ENCODE peak calls at places on chromosome 22, in eight cellular contexts. R is AG04449, W is sigmoid colon, Z is testis, D is cardiac fibroblast, N is uterus, U is tibial nerve, L is right lobe of liver. A is an unnamed sample.

GRCh38 chr22:33563568-33563967 is 356.7 kb downstream of the LARGE1 start:
- DNase-seq in R (no peak), W (no peak), Z (no peak), D (no peak), N (no peak), U (no peak), L (no peak), A (no peak)

GRCh38 chr22:19035474-19036228 is 86.6 kb downstream of the DGCR2 start:
- DNase-seq in R (no peak), W (no peak), Z (no peak), D (no peak), N (no peak), U (no peak), L (peak; percentile 48), A (no peak)

GRCh38 chr22:27245056-27245455 is 556.5 kb downstream of the MN1 start:
- DNase-seq in R (no peak), W (no peak), Z (no peak), D (no peak), N (no peak), U (no peak), L (no peak), A (no peak)

GRCh38 chr22:47192651-47193437 is 430.4 kb downstream of the TBC1D22A start:
- DNase-seq in R (no peak), W (peak; percentile 50), Z (peak; percentile 14), D (no peak), N (no peak), U (no peak), L (no peak), A (no peak)

GRCh38 chr22:44971651-44972362 is 38.0 kb downstream of the PHF21B start:
- DNase-seq in R (no peak), W (no peak), Z (no peak), D (no peak), N (no peak), U (no peak), L (no peak), A (no peak)

GRCh38 chr22:44666207-44666585 is 35.8 kb upstream of the PRR5 start:
- DNase-seq in R (no peak), W (no peak), Z (no peak), D (no peak), N (no peak), U (no peak), L (no peak), A (no peak)

GRCh38 chr22:22371031-22371541 is 126.5 kb downstream of the VPREB1 start:
- DNase-seq in R (no peak), W (no peak), Z (peak; percentile 73), D (peak; percentile 2), N (no peak), U (no peak), L (no peak), A (peak; percentile 45)

GRCh38 chr22:49011769-49012598 is 815.7 kb downstream of the BRD1 start:
- DNase-seq in R (no peak), W (peak; percentile 54), Z (peak; percentile 14), D (no peak), N (no peak), U (no peak), L (peak; percentile 41), A (no peak)

GRCh38 chr22:45579306-45579705 is 76.6 kb downstream of the FBLN1 start:
- DNase-seq in R (no peak), W (no peak), Z (no peak), D (no peak), N (no peak), U (no peak), L (no peak), A (no peak)

GRCh38 chr22:47678667-47679287 is 916.3 kb downstream of the TBC1D22A start:
- DNase-seq in R (no peak), W (no peak), Z (no peak), D (no peak), N (no peak), U (no peak), L (no peak), A (no peak)

GRCh38 chr22:47205562-47205961 is 443.1 kb downstream of the TBC1D22A start:
- DNase-seq in R (no peak), W (no peak), Z (peak; percentile 9), D (no peak), N (no peak), U (no peak), L (no peak), A (no peak)

GRCh38 chr22:31492151-31492550 is 2.5 kb upstream of the EIF4ENIF1 start:
- DNase-seq in R (no peak), W (no peak), Z (no peak), D (no peak), N (no peak), U (no peak), L (no peak), A (no peak)

GRCh38 chr22:31488988-31489617 is 539 bp downstream of the EIF4ENIF1 start:
- DNase-seq in R (no peak), W (no peak), Z (peak; percentile 42), D (peak; percentile 35), N (peak; percentile 21), U (no peak), L (peak; percentile 63), A (peak; percentile 19)

GRCh38 chr22:31489632-31490495 is at the start of gene EIF4ENIF1:
- DNase-seq in R (no peak), W (peak; percentile 92), Z (peak; percentile 93), D (peak; percentile 93), N (peak; percentile 85), U (peak; percentile 75), L (peak; percentile 91), A (peak; percentile 90)

GRCh38 chr22:31491218-31491962 is 1.7 kb upstream of the EIF4ENIF1 start:
- DNase-seq in R (no peak), W (no peak), Z (no peak), D (no peak), N (no peak), U (no peak), L (no peak), A (no peak)

DNA sequence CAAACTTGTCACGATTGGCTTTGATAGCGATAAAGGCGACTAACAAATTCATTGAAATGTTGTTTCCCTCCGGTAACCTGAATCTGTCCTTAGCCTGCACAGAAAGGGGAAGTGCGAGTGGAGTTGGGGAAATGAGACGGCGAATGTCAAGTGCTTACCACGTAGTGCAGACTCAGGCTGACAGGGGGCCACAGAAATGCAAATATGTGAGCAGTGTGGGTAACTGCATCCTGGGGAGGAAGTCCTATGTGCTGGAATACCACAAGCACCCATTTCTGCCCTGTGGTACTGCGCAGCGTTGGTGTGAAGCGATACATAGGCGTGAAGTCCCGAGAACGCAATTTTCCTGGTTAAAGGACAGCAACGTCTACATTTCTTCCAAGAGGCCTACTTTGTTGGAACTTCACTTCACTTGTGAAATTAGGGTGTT is 869 bp upstream of the EIF4ENIF1 start:
- DNase-seq in R (no peak), W (peak; percentile 77), Z (peak; percentile 56), D (peak; percentile 74), N (no peak), U (peak; percentile 34), L (peak; percentile 66), A (peak; percentile 20)
- TF ChIP-seq CTCF in R (peak; percentile 19), W (no peak), Z (no peak), D (peak; percentile 32), N (no peak), U (no peak), L (no peak), A (no peak)

GRCh38 chr22:40529817-40530216 is 106.7 kb downstream of the MRTFA start:
- DNase-seq in R (no peak), W (no peak), Z (no peak), D (no peak), N (no peak), U (no peak), L (no peak), A (no peak)

GRCh38 chr22:40533712-40534378 is 102.7 kb downstream of the MRTFA start:
- DNase-seq in R (no peak), W (no peak), Z (peak; percentile 28), D (peak; percentile 76), N (no peak), U (peak; percentile 29), L (no peak), A (no peak)

GRCh38 chr22:40534379-40535188 is 101.9 kb downstream of the MRTFA start:
- DNase-seq in R (no peak), W (no peak), Z (peak; percentile 33), D (peak; percentile 57), N (no peak), U (no peak), L (no peak), A (no peak)

GRCh38 chr22:40535189-40535512 is 101.4 kb downstream of the MRTFA start:
- DNase-seq in R (no peak), W (no peak), Z (no peak), D (no peak), N (no peak), U (no peak), L (no peak), A (no peak)

GRCh38 chr22:40531951-40532900 is 104.3 kb downstream of the MRTFA start:
- DNase-seq in R (no peak), W (no peak), Z (no peak), D (no peak), N (no peak), U (no peak), L (no peak), A (no peak)
- H3K4me3 ChIP-seq in R (peak overlapping the region; percentile 56), W (no peak overlapping the region), Z (no peak overlapping the region), D (peak overlapping the region; percentile 43), N (no peak overlapping the region), U (no peak overlapping the region), L (no peak overlapping the region), A (peak overlapping the region; percentile 2)

GRCh38 chr22:23888615-23889401 is 5.4 kb upstream of the MIF start:
- DNase-seq in R (no peak), W (no peak), Z (no peak), D (peak; percentile 55), N (no peak), U (no peak), L (no peak), A (no peak)
- TF ChIP-seq CTCF in R (peak; percentile 6), W (no peak), Z (no peak), D (no peak), N (no peak), U (no peak), L (peak; percentile 27), A (no peak)

GRCh38 chr22:41513391-41513790 is 30.9 kb downstream of the POLR3H start:
- DNase-seq in R (no peak), W (no peak), Z (no peak), D (no peak), N (no peak), U (no peak), L (no peak), A (no peak)

GRCh38 chr22:41517172-41518047 is 26.9 kb downstream of the POLR3H start:
- DNase-seq in R (no peak), W (peak; percentile 89), Z (peak; percentile 85), D (peak; percentile 71), N (peak; percentile 81), U (peak; percentile 93), L (no peak), A (peak; percentile 76)

GRCh38 chr22:41518048-41518347 is 26.3 kb downstream of the POLR3H start:
- DNase-seq in R (no peak), W (no peak), Z (no peak), D (no peak), N (no peak), U (no peak), L (no peak), A (no peak)

GRCh38 chr22:41512421-41513194 is 31.7 kb downstream of the POLR3H start:
- DNase-seq in R (no peak), W (no peak), Z (peak; percentile 59), D (peak; percentile 69), N (peak; percentile 63), U (no peak), L (no peak), A (no peak)

DNA sequence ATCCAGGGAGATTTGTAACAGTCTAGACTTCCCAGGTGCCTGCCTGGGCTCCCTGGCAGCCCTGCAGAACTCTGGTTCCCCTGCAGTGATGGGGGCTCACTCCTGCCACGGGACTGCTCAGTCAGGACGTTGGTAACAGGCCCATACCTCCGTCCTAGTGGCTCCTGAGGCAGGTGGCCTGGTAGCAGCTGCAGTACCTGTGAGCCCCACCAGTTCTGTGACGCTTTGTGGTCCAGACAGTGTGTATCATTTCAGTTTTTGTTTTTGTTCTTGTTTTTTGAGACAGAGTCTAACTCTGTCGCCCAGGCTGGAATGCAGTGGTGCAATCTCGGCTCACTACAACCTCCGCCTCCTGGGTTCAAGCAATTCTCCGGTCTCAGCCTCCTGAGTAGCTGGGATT is 27.8 kb downstream of the POLR3H start:
- DNase-seq in R (no peak), W (no peak), Z (no peak), D (no peak), N (no peak), U (no peak), L (no peak), A (no peak)
- H3K4me3 ChIP-seq in R (no peak overlapping the region), W (no peak overlapping the region), Z (no peak overlapping the region), D (no peak overlapping the region), N (no peak overlapping the region), U (no peak overlapping the region), L (no peak overlapping the region), A (no peak overlapping the region)

A was measured in heart right ventricle.